ENCODE peak calls at places on chromosomes 5 and 9, in four cellular contexts. One of them, this sample, is unnamed.

GRCh38 chr5:75668988-75669760 is 48.1 kb downstream of the POC5 start:
- DNase-seq in HepG2: peak; percentile 39
- DNase-seq in K562: peak; percentile 75
- DNase-seq in WTC11: no peak
- DNase-seq in this sample: no peak

GRCh38 chr5:174426851-174427250 is 297.5 kb upstream of the MSX2 start:
- DNase-seq in HepG2: no peak
- DNase-seq in WTC11: no peak
- DNase-seq in K562: no peak
- DNase-seq in this sample: no peak

GRCh38 chr5:96597441-96598020 is 64.6 kb upstream of the CAST start:
- DNase-seq in K562: no peak
- DNase-seq in HepG2: no peak
- DNase-seq in WTC11: no peak
- DNase-seq in this sample: no peak

GRCh38 chr9:2050236-2050635 is 35.1 kb downstream of the SMARCA2 start:
- DNase-seq in WTC11: no peak
- DNase-seq in K562: no peak
- DNase-seq in HepG2: no peak
- DNase-seq in this sample: no peak

GRCh38 chr9:5976668-5977397 is 38.6 kb downstream of the RANBP6 start:
- DNase-seq in HepG2: no peak
- DNase-seq in K562: no peak
- DNase-seq in WTC11: no peak
- DNase-seq in this sample: no peak

GRCh38 chr5:90020575-90021535 is 388.7 kb downstream of the CETN3 start:
- DNase-seq in WTC11: no peak
- DNase-seq in K562: no peak
- DNase-seq in HepG2: peak; percentile 15
- DNase-seq in this sample: no peak

GRCh38 chr9:129058965-129059795 is 21.7 kb upstream of the DOLPP1 start:
- DNase-seq in HepG2: peak; percentile 52
- DNase-seq in WTC11: no peak
- DNase-seq in K562: no peak
- DNase-seq in this sample: no peak

GRCh38 chr5:149818116-149818515 is 88.0 kb downstream of the PPARGC1B start:
- DNase-seq in WTC11: no peak
- DNase-seq in HepG2: no peak
- DNase-seq in K562: no peak
- DNase-seq in this sample: no peak

GRCh38 chr5:90248640-90249039 is 160.9 kb downstream of the CETN3 start:
- DNase-seq in WTC11: no peak
- DNase-seq in HepG2: no peak
- DNase-seq in K562: no peak
- DNase-seq in this sample: no peak

GRCh38 chr5:143551765-143552164 is 148.3 kb upstream of the NR3C1 start:
- DNase-seq in WTC11: no peak
- DNase-seq in HepG2: no peak
- DNase-seq in K562: no peak
- DNase-seq in this sample: no peak

GRCh38 chr5:13250450-13251291 is 693.8 kb downstream of the DNAH5 start:
- DNase-seq in K562: peak; percentile 12
- DNase-seq in HepG2: peak; percentile 13
- DNase-seq in WTC11: no peak
- DNase-seq in this sample: peak; percentile 20

GRCh38 chr5:8012131-8012977 is 143.4 kb downstream of the MTRR start:
- DNase-seq in K562: peak; percentile 62
- DNase-seq in HepG2: peak; percentile 6
- DNase-seq in WTC11: peak; percentile 69
- DNase-seq in this sample: no peak

GRCh38 chr9:110659891-110660541 is 8.6 kb upstream of the MUSK start:
- DNase-seq in HepG2: no peak
- DNase-seq in K562: no peak
- DNase-seq in WTC11: no peak
- DNase-seq in this sample: no peak

GRCh38 chr5:168988699-168989098 is 312.2 kb downstream of the SLIT3 start:
- DNase-seq in HepG2: no peak
- DNase-seq in K562: no peak
- DNase-seq in WTC11: no peak
- DNase-seq in this sample: no peak

GRCh38 chr5:140221697-140222223 is 46.8 kb downstream of the CYSTM1 start:
- DNase-seq in WTC11: no peak
- DNase-seq in K562: peak; percentile 42
- DNase-seq in HepG2: no peak
- DNase-seq in this sample: no peak

GRCh38 chr9:118946669-118947068 is 422.6 kb downstream of the BRINP1 start:
- DNase-seq in K562: no peak
- DNase-seq in WTC11: no peak
- DNase-seq in HepG2: no peak
- DNase-seq in this sample: no peak

GRCh38 chr9:136855461-136856077 is 3.4 kb downstream of the MAMDC4 start:
- DNase-seq in WTC11: peak; percentile 15
- DNase-seq in K562: no peak
- DNase-seq in HepG2: no peak
- DNase-seq in this sample: no peak

GRCh38 chr5:125484272-125485002 is 738.0 kb upstream of the ZNF608 start:
- DNase-seq in WTC11: no peak
- DNase-seq in HepG2: no peak
- DNase-seq in K562: no peak
- DNase-seq in this sample: peak; percentile 48

GRCh38 chr5:13985736-13986418 is 41.4 kb upstream of the DNAH5 start:
- DNase-seq in K562: no peak
- DNase-seq in HepG2: peak; percentile 42
- DNase-seq in WTC11: no peak
- DNase-seq in this sample: no peak

GRCh38 chr5:173800340-173800739 is 87.8 kb upstream of the CPEB4 start:
- DNase-seq in WTC11: no peak
- DNase-seq in K562: peak; percentile 42
- DNase-seq in HepG2: no peak
- DNase-seq in this sample: no peak

DNA sequence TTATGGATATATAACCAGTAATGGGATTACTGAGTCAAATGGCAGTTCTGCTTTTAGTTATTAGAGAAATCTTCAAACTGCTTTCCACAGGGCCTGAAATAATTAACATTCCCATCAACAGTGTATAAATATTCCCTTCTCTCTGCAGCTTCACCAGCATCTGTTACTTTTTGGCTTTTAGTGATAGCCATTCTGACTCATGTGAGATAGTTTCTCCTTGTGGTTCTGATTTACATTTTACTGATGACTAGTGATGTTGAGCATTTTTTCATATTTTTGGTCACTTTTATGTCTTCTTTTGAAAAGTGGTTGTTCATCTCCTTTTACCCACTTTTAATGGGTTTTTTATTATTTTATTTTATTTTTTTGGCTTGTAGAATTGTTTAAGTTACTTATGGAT is 1290.3 kb upstream of the CDH9 start:
- DNase-seq in K562: no peak
- DNase-seq in HepG2: no peak
- DNase-seq in WTC11: no peak
- DNase-seq in this sample: no peak
- TF ChIP-seq ELF4 in K562: no peak
- TF ChIP-seq ELF4 in HepG2: no peak
- TF ChIP-seq ELF4 in WTC11: no peak
- TF ChIP-seq ELF4 in this sample: no peak

GRCh38 chr9:98958271-98958989 is 14.7 kb downstream of the COL15A1 start:
- DNase-seq in HepG2: no peak
- DNase-seq in K562: no peak
- DNase-seq in WTC11: no peak
- DNase-seq in this sample: no peak
- TF ChIP-seq ELF4 in HepG2: no peak
- TF ChIP-seq ELF4 in K562: no peak
- TF ChIP-seq ELF4 in WTC11: no peak
- TF ChIP-seq ELF4 in this sample: no peak

DNA sequence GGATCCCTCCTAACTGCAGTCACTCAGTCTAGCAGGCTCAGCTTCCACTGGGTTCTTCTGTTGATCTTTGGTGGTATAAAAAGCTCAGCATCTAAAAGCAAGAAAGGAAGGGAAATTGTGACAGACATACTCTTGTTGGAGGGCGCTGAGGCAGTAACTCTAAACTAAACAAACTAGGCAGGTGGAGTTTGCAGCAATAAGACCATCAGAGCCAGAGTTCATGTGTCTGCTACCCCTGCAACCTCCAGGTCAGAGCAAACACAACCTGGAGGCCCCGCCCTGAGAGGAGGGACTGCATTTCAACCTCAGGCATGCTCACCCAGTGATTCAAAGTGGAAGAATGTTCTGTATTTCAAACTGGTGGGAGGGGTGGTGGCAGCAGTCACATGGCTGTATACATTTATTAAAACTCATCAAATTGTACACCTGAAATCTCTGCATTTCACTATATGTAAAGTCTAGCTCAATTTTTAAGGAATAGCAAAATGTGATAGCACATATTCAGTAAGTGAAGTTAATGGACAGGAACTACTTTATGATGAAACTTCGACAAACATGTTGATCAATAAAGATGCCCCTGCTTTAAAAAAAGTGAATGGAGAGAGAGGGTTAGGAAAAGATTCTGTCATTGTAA is 7.1 kb downstream of the ACTL7A start:
- DNase-seq in WTC11: no peak
- DNase-seq in HepG2: peak; percentile 97
- DNase-seq in K562: no peak
- DNase-seq in this sample: no peak
- TF ChIP-seq ELF4 in WTC11: no peak
- TF ChIP-seq ELF4 in HepG2: no peak
- TF ChIP-seq ELF4 in K562: no peak
- TF ChIP-seq ELF4 in this sample: no peak

GRCh38 chr5:72076901-72077300 is 30.4 kb upstream of the MAP1B start:
- DNase-seq in HepG2: no peak
- DNase-seq in WTC11: no peak
- DNase-seq in K562: no peak
- DNase-seq in this sample: no peak

GRCh38 chr5:72074238-72074637 is 33.0 kb upstream of the MAP1B start:
- DNase-seq in K562: no peak
- DNase-seq in HepG2: no peak
- DNase-seq in WTC11: no peak
- DNase-seq in this sample: no peak

GRCh38 chr5:72082048-72082447 is 25.2 kb upstream of the MAP1B start:
- DNase-seq in WTC11: no peak
- DNase-seq in HepG2: no peak
- DNase-seq in K562: no peak
- DNase-seq in this sample: no peak

GRCh38 chr5:72077390-72077789 is 29.9 kb upstream of the MAP1B start:
- DNase-seq in WTC11: no peak
- DNase-seq in K562: no peak
- DNase-seq in HepG2: no peak
- DNase-seq in this sample: no peak

DNA sequence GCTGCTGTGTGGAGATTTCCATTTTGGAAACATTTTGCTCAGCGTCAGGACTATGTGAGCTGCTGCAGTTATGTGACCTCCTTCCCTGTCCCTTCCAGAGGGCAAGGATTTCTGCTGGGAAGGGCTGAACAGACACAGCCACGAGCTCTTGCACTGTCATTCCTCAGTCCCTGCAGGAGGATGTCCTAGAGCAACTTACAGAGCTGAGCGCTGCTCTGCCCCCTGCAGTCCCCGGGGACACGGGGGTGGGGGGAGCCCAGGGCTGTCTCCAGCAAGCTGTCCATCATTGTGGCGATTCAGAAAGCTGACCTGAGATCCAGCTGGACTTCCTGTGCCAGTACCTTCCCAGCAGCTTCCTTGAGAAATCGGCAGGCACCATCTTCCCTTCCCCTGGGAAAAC is 28.0 kb upstream of the MAP1B start:
- DNase-seq in HepG2: no peak
- DNase-seq in K562: peak; percentile 41
- DNase-seq in WTC11: peak; percentile 51
- DNase-seq in this sample: peak; percentile 23
- TF ChIP-seq ELF4 in HepG2: no peak
- TF ChIP-seq ELF4 in K562: no peak
- TF ChIP-seq ELF4 in WTC11: no peak
- TF ChIP-seq ELF4 in this sample: no peak

GRCh38 chr9:87336914-87337333 is 160.7 kb upstream of the DAPK1 start:
- DNase-seq in K562: peak; percentile 41
- DNase-seq in HepG2: peak; percentile 75
- DNase-seq in WTC11: no peak
- DNase-seq in this sample: peak; percentile 55
- TF ChIP-seq ELF4 in K562: no peak
- TF ChIP-seq ELF4 in HepG2: no peak
- TF ChIP-seq ELF4 in WTC11: no peak
- TF ChIP-seq ELF4 in this sample: no peak

GRCh38 chr9:89610391-89610925 is 5.6 kb downstream of the GADD45G start:
- DNase-seq in HepG2: no peak
- DNase-seq in WTC11: no peak
- DNase-seq in K562: no peak
- DNase-seq in this sample: no peak
- TF ChIP-seq ELF4 in HepG2: no peak
- TF ChIP-seq ELF4 in WTC11: no peak
- TF ChIP-seq ELF4 in K562: no peak
- TF ChIP-seq ELF4 in this sample: no peak

DNA sequence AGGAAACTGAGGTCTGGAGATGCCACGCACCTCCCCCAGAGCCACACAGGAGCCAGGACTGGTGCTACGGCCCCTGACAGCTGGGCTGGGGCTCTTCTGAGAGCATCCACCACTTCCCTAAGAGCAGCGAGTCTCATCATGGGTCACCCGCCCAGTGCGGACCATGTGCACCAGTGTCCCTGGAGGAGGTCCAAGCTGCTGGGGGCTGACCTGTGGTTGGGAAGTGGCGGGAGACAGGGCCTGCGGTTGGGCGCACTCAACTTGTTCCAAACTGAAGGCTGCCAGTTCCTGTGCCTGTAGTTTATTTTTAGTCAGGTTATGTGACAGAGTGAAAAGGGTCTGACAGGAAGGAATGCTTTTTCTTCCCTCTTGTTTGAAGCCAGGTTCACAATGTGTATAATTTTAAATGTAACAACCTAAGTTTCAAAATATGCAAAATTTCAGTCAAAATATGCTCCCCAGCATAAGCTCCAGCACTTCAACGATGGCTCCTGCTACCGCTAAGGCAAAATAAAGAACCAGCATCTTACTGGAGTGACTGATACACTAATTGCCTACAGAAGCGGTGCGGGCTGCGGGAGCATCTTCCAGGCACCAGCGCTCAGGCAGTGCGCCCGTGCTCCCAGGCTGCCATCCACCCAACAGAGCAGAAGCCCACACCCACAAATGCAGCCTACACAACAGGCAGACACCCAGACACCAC is 14.8 kb downstream of the BARHL1 start:
- DNase-seq in WTC11: no peak
- DNase-seq in K562: no peak
- DNase-seq in HepG2: no peak
- DNase-seq in this sample: no peak
- TF ChIP-seq ELF4 in WTC11: no peak
- TF ChIP-seq ELF4 in K562: no peak
- TF ChIP-seq ELF4 in HepG2: no peak
- TF ChIP-seq ELF4 in this sample: no peak

This sample was measured in HEK293T.